ENCODE peak calls at places on chromosomes 16 and 17, in five cellular contexts. B, L, Z, R and I are unnamed samples.

GRCh38 chr17:62017496-62017895 is 47.6 kb downstream of the MED13 start:
- DNase-seq in L (no peak), Z (no peak), R (no peak), B (no peak), I (no peak)

GRCh38 chr16:12097523-12098428 is 121.2 kb downstream of the SNX29 start:
- DNase-seq in B (no peak), L (no peak), R (no peak), Z (peak; percentile 59), I (peak; percentile 59)

GRCh38 chr16:54062361-54063346 is 223.9 kb downstream of the IRX3 start:
- DNase-seq in L (peak; percentile 10), B (peak; percentile 47), Z (no peak), R (no peak), I (no peak)

GRCh38 chr17:80441133-80441578 is 26.2 kb downstream of the ENDOV start:
- DNase-seq in Z (no peak), R (peak; percentile 51), B (peak; percentile 95), L (peak; percentile 30), I (no peak)

GRCh38 chr17:78415821-78416301 is 37.4 kb downstream of the PGS1 start:
- DNase-seq in R (no peak), L (no peak), Z (no peak), B (no peak), I (no peak)

GRCh38 chr16:3087243-3087791 is 11.8 kb downstream of the ZSCAN10 start:
- DNase-seq in L (no peak), B (no peak), R (peak; percentile 66), Z (no peak), I (no peak)

GRCh38 chr16:84237994-84238750 is 1.6 kb downstream of the KCNG4 start:
- DNase-seq in R (no peak), Z (no peak), B (no peak), L (no peak), I (no peak)

GRCh38 chr17:80123791-80124190 is 22.4 kb downstream of the GAA start:
- DNase-seq in R (no peak), L (no peak), Z (no peak), B (no peak), I (no peak)

GRCh38 chr16:60077791-60078280 is 1343.7 kb upstream of the GOT2 start:
- DNase-seq in R (no peak), Z (no peak), L (no peak), B (no peak), I (no peak)

GRCh38 chr16:81526935-81527334 is 82.3 kb downstream of the CMIP start:
- DNase-seq in L (no peak), B (no peak), Z (no peak), R (peak; percentile 66), I (no peak)

GRCh38 chr17:78925234-78925633 is at the start of gene TIMP2:
- DNase-seq in L (peak; percentile 67), B (peak; percentile 87), Z (peak; percentile 94), R (peak; percentile 92), I (peak; percentile 89)

GRCh38 chr16:27025581-27025980 is 41.1 kb upstream of the C16orf82 start:
- DNase-seq in B (no peak), Z (no peak), R (no peak), L (no peak), I (no peak)

GRCh38 chr17:68491864-68492263 is 20.4 kb upstream of the PRKAR1A start:
- DNase-seq in Z (peak; percentile 63), B (no peak), R (peak; percentile 40), L (no peak), I (no peak)

GRCh38 chr16:3158014-3158497 is 23.2 kb downstream of the ZNF213 start:
- DNase-seq in L (no peak), Z (no peak), B (no peak), R (no peak), I (no peak)

GRCh38 chr16:47046726-47047602 is 73.5 kb upstream of the DNAJA2 start:
- DNase-seq in R (no peak), B (no peak), Z (no peak), L (no peak), I (no peak)

GRCh38 chr17:62705781-62706597 is 78.5 kb downstream of the MRC2 start:
- DNase-seq in L (no peak), Z (peak; percentile 47), R (no peak), B (peak; percentile 69), I (peak; percentile 73)

GRCh38 chr16:11112723-11113348 is 143.2 kb downstream of the SOCS1 start:
- DNase-seq in R (no peak), Z (no peak), L (no peak), B (no peak), I (no peak)

GRCh38 chr17:38417210-38417951 is 10.9 kb upstream of the ARHGAP23 start:
- DNase-seq in R (no peak), Z (no peak), B (no peak), L (no peak), I (no peak)

GRCh38 chr16:3536851-3537250 is 36.0 kb downstream of the CLUAP1 start:
- DNase-seq in L (no peak), R (no peak), Z (no peak), B (no peak), I (no peak)

GRCh38 chr16:86121611-86122010 is 222.6 kb downstream of the IRF8 start:
- DNase-seq in L (no peak), Z (no peak), B (no peak), R (no peak), I (no peak)

GRCh38 chr17:5531019-5531418 is 44.7 kb downstream of the MIS12 start:
- DNase-seq in L (no peak), B (no peak), Z (peak; percentile 13), R (no peak), I (no peak)

GRCh38 chr17:77373298-77374169 is 232.8 kb downstream of the SEC14L1 start:
- DNase-seq in R (peak; percentile 69), Z (peak; percentile 79), B (peak; percentile 70), L (peak; percentile 47), I (no peak)

GRCh38 chr17:48051278-48051677 is 3.1 kb downstream of the NFE2L1 start:
- DNase-seq in B (no peak), Z (no peak), L (no peak), R (peak; percentile 32), I (no peak)

GRCh38 chr17:79992657-79993389 is 42.8 kb downstream of the TBC1D16 start:
- DNase-seq in L (no peak), Z (no peak), R (no peak), B (no peak), I (no peak)

GRCh38 chr17:43784628-43785101 is 4.4 kb downstream of the CFAP97D1 start:
- DNase-seq in R (no peak), Z (no peak), L (no peak), B (no peak), I (no peak)

GRCh38 chr17:20072692-20072992 is 63.5 kb downstream of the SPECC1 start:
- DNase-seq in Z (no peak), R (no peak), L (no peak), B (no peak), I (no peak)

GRCh38 chr17:65243838-65244237 is 106.7 kb downstream of the RGS9 start:
- DNase-seq in Z (no peak), L (no peak), R (no peak), B (no peak), I (no peak)

GRCh38 chr16:7765079-7765550 is 432.5 kb downstream of the RBFOX1 start:
- DNase-seq in B (no peak), R (no peak), Z (no peak), L (no peak), I (no peak)

GRCh38 chr17:78179372-78179771 is 7.5 kb downstream of the TK1 start:
- DNase-seq in B (no peak), R (no peak), Z (peak; percentile 83), L (no peak), I (no peak)

GRCh38 chr17:60677308-60678117 is at the start of gene BCAS3:
- DNase-seq in B (peak; percentile 93), R (peak; percentile 96), Z (peak; percentile 98), L (peak; percentile 99), I (peak; percentile 98)

DNA sequence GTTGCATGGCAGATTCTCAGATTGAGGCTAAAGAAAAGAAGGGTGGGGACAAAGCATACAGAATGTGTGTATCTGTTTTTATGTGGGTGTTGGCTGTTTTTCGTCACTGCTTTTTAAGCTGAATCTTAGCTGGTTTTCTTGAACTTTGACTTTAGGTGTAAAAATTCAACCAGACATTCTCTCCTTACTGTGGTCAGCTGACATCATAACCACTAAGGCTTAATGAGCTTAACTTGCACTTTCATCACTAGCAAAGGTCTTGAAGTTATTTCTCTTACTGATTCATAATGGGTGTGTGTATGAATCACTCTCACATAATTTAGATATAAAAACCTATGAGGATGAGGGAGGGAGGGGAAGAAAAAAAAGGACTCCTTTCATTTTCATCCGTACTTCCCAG is 4.0 kb upstream of the CDC6 start:
- DNase-seq in R (no peak), Z (no peak), L (peak; percentile 86), B (no peak), I (no peak)
- H3K27ac ChIP-seq in R (peak overlapping the region; percentile 25), Z (peak overlapping the region; percentile 32), L (no peak overlapping the region), B (no peak overlapping the region), I (no peak overlapping the region)

GRCh38 chr17:31877341-31877740 is 18.3 kb upstream of the COPRS start:
- DNase-seq in L (no peak), B (no peak), R (no peak), Z (no peak), I (no peak)
- H3K27ac ChIP-seq in L (no peak overlapping the region), B (no peak overlapping the region), R (no peak overlapping the region), Z (no peak overlapping the region), I (no peak overlapping the region)

GRCh38 chr16:72188512-72188911 is 16.6 kb upstream of the PMFBP1 start:
- DNase-seq in Z (no peak), L (no peak), B (no peak), R (no peak), I (no peak)
- H3K27ac ChIP-seq in Z (no peak overlapping the region), L (no peak overlapping the region), B (no peak overlapping the region), R (no peak overlapping the region), I (no peak overlapping the region)

DNA sequence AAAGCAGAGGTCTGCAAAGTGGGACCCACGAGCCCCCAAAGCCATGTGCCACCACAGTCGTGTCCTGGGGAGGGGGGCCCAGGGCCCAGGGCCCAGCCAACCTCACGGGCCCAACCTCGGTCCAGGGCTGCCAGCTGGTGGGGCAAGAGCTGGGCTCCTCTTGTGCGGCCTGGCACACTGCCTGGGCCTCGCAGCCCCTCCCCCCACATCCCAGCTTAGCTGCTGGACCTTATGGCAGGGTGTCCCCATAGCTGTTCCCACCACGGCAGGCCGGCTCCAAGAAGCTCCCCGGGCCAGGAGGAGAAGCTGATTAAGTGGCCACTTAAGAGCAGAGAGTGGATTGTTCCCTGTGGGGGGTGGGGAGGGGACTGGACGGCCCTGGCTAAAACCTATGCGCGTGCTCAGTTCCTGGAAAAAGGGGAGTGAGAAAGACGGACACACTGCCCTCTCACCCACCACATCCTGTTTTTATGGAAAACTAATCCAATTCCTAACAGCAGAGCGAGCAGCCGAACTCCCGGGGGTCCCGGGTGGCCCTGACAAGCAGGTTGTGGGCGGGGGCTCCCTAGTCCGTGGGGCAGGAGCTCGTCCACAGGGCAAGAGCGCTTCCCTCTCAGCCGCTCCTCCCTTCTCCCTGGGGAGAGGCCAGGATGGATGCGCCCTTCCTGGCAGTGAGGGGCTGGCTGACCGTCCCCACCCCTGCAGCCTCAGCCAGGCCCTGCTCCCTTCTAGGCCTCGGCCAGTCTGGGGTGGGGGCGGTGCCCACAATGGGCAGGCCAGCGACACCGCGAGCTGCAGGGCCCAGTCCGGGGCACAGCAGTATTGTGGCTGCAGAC is 16.8 kb downstream of the PIEZO1 start:
- DNase-seq in L (no peak), B (no peak), R (peak; percentile 53), Z (peak; percentile 93), I (peak; percentile 48)
- H3K27ac ChIP-seq in L (no peak overlapping the region), B (no peak overlapping the region), R (no peak overlapping the region), Z (peak overlapping the region; percentile 80), I (no peak overlapping the region)